ENCODE peak calls at places on chromosomes 1 and 21, in eight cellular contexts. E is DMS153, N is Calu3, P is NCI-H774, U is HFFc6, K is T-helper 2 cell, Y is EH, F is nephron progenitor cell. C is an unnamed sample.

GRCh38 chr21:46003575-46004007 is 22.0 kb downstream of the COL6A1 start:
- DNase-seq in E (no peak), N (no peak), P (no peak), U (no peak), K (no peak), Y (no peak), F (peak; percentile 3), C (no peak)

GRCh38 chr1:63810936-63811335 is 37.1 kb downstream of the ROR1 start:
- DNase-seq in E (no peak), N (no peak), P (no peak), U (no peak), K (no peak), Y (no peak), F (no peak), C (no peak)

GRCh38 chr1:59514061-59514909 is 217.4 kb downstream of the FGGY start:
- DNase-seq in E (no peak), N (no peak), P (no peak), U (no peak), K (no peak), Y (peak; percentile 8), F (no peak), C (no peak)

GRCh38 chr1:25716320-25716719 is 83.7 kb upstream of the SELENON start:
- DNase-seq in E (no peak), N (no peak), P (no peak), U (no peak), K (no peak), Y (no peak), F (no peak), C (no peak)

GRCh38 chr1:63868220-63868897 is 94.5 kb downstream of the ROR1 start:
- DNase-seq in E (no peak), N (no peak), P (no peak), U (peak; percentile 12), K (no peak), Y (no peak), F (no peak), C (no peak)

GRCh38 chr1:154736840-154737239 is 128.9 kb upstream of the ADAR start:
- DNase-seq in E (peak; percentile 50), N (no peak), P (no peak), U (peak; percentile 60), K (no peak), Y (peak; percentile 58), F (no peak), C (peak; percentile 44)

GRCh38 chr1:228515200-228515834 is 28.1 kb downstream of the RNF187 start:
- DNase-seq in E (no peak), N (peak; percentile 53), P (peak; percentile 2), U (peak; percentile 48), K (no peak), Y (peak; percentile 54), F (peak; percentile 42), C (peak; percentile 6)

GRCh38 chr1:151720190-151720953 is 950 bp upstream of the RIIAD1 start:
- DNase-seq in E (no peak), N (no peak), P (no peak), U (no peak), K (no peak), Y (peak; percentile 52), F (no peak), C (no peak)